ENCODE peak calls at places on chromosomes 11 and 22, in four cellular contexts. C, M, I and S are unnamed samples.

GRCh38 chr22:40046126-40046525 is 51.4 kb downstream of the FAM83F start:
- DNase-seq in C (no peak), I (no peak), M (no peak), S (no peak)

GRCh38 chr22:44247923-44248892 is 64.5 kb downstream of the SHISAL1 start:
- DNase-seq in C (peak), I (no peak), M (no peak), S (no peak)

GRCh38 chr11:20125927-20126326 is 34.3 kb downstream of the DBX1 start:
- DNase-seq in M (no peak), C (no peak), I (no peak), S (no peak)

GRCh38 chr11:20137637-20138036 is 22.6 kb downstream of the DBX1 start:
- DNase-seq in C (no peak), I (no peak), M (no peak), S (no peak)

GRCh38 chr11:133896642-133897330 is 51.5 kb upstream of the SPATA19 start:
- DNase-seq in M (no peak), I (no peak), C (peak), S (no peak)

GRCh38 chr11:8905528-8906165 is 5.3 kb upstream of the AKIP1 start:
- DNase-seq in M (no peak), C (no peak), I (no peak), S (no peak)

GRCh38 chr22:25282671-25283561 is 63.5 kb downstream of the CRYBB2 start:
- DNase-seq in M (no peak), I (no peak), C (peak), S (no peak)

GRCh38 chr11:12243511-12243910 is 133.1 kb downstream of the MICAL2 start:
- DNase-seq in M (no peak), I (no peak), C (no peak), S (no peak)

GRCh38 chr11:91011503-91011902 is 788.7 kb upstream of the CHORDC1 start:
- DNase-seq in M (no peak), C (no peak), I (no peak), S (no peak)

GRCh38 chr11:64244107-64244506 is 2.6 kb downstream of the PPP1R14B start:
- DNase-seq in I (no peak), C (no peak), M (no peak), S (no peak)

GRCh38 chr11:80194625-80195024 is 753.8 kb upstream of the TENM4 start:
- DNase-seq in I (no peak), M (no peak), C (no peak), S (no peak)

GRCh38 chr11:117908261-117908895 is 20.8 kb downstream of the TMPRSS13 start:
- DNase-seq in I (no peak), C (no peak), M (no peak), S (peak)

GRCh38 chr11:65355776-65356393 is 1.3 kb downstream of the TIGD3 start:
- DNase-seq in I (no peak), M (no peak), C (peak), S (no peak)

GRCh38 chr11:128697645-128698174 is 3.8 kb downstream of the FLI1 start:
- DNase-seq in C (no peak), M (no peak), I (no peak), S (no peak)

GRCh38 chr11:76361773-76362172 is 19.2 kb downstream of the THAP12 start:
- DNase-seq in I (no peak), C (no peak), M (no peak), S (no peak)

GRCh38 chr11:111937859-111938258 is 716 bp downstream of the DIXDC1 start:
- DNase-seq in I (no peak), M (no peak), C (no peak), S (no peak)

GRCh38 chr11:91921974-91922373 is 302.6 kb upstream of the FAT3 start:
- DNase-seq in I (no peak), M (no peak), C (no peak), S (no peak)

GRCh38 chr11:10477690-10478046 is 22.6 kb downstream of the AMPD3 start:
- DNase-seq in I (no peak), M (no peak), C (no peak), S (no peak)

GRCh38 chr11:121557348-121557747 is 104.6 kb upstream of the SORL1-AS1 start:
- DNase-seq in M (no peak), I (peak), C (no peak), S (no peak)

GRCh38 chr11:60994450-60995135 is 23.1 kb downstream of the CD6 start:
- DNase-seq in M (no peak), C (no peak), I (no peak), S (no peak)

GRCh38 chr11:846496-847098 is 3.9 kb downstream of the TSPAN4 start:
- DNase-seq in I (no peak), C (no peak), M (no peak), S (no peak)

GRCh38 chr22:19914201-19914943 is 27.2 kb upstream of the COMT start:
- DNase-seq in C (no peak), M (no peak), I (no peak), S (no peak)

GRCh38 chr11:116725434-116726221 is 47.2 kb downstream of the BUD13 start:
- DNase-seq in I (no peak), M (no peak), C (no peak), S (no peak)

GRCh38 chr22:23097412-23098229 is 27.3 kb downstream of the GNAZ start:
- DNase-seq in I (no peak), C (no peak), M (no peak), S (no peak)

GRCh38 chr11:113935858-113936257 is 31.3 kb downstream of the HTR3B start:
- DNase-seq in M (no peak), I (no peak), C (no peak), S (no peak)

GRCh38 chr11:102802341-102802740 is 4.4 kb upstream of the MMP1 start:
- DNase-seq in C (no peak), M (no peak), I (no peak), S (no peak)

GRCh38 chr11:44955019-44955738 is 4.5 kb upstream of the TP53I11 start:
- DNase-seq in I (no peak), C (no peak), M (no peak), S (peak)

GRCh38 chr11:110251837-110252236 is 44.6 kb downstream of the RDX start:
- DNase-seq in C (no peak), M (no peak), I (no peak), S (peak)

GRCh38 chr11:15507592-15507991 is 392.9 kb downstream of the INSC start:
- DNase-seq in M (no peak), I (no peak), C (no peak), S (no peak)

GRCh38 chr11:43691332-43691731 is 10.8 kb downstream of the HSD17B12 start:
- DNase-seq in I (no peak), M (no peak), C (no peak), S (no peak)

GRCh38 chr11:112564228-112564955 is 303.7 kb upstream of the PLET1 start:
- DNase-seq in C (no peak), I (no peak), M (peak), S (no peak)

GRCh38 chr22:17228725-17229126 is 9.5 kb upstream of the ADA2 start:
- DNase-seq in C (no peak), M (peak), I (no peak), S (no peak)

GRCh38 chr11:134414772-134415765 is 3.0 kb upstream of the B3GAT1 start:
- DNase-seq in M (no peak), I (no peak), C (no peak), S (no peak)

GRCh38 chr11:134364261-134364660 is 32.5 kb downstream of the GLB1L2 start:
- DNase-seq in M (no peak), C (no peak), I (no peak), S (no peak)

GRCh38 chr11:66936326-66936725 is 21.9 kb downstream of the PC start:
- DNase-seq in M (peak), C (no peak), I (no peak), S (no peak)

GRCh38 chr11:74282421-74282820 is 29.0 kb downstream of the P4HA3 start:
- DNase-seq in C (no peak), M (no peak), I (no peak), S (no peak)

GRCh38 chr11:41954034-41954433 is 494.6 kb upstream of the LRRC4C start:
- DNase-seq in I (no peak), M (no peak), C (no peak), S (no peak)

GRCh38 chr22:24875862-24876506 is 70.0 kb downstream of the SGSM1 start:
- DNase-seq in M (no peak), I (no peak), C (peak), S (peak)

GRCh38 chr22:46829140-46829891 is 66.9 kb downstream of the TBC1D22A start:
- DNase-seq in C (peak), I (no peak), M (no peak), S (no peak)

GRCh38 chr22:33438273-33438672 is 380.1 kb upstream of the SYN3 start:
- DNase-seq in I (no peak), M (no peak), C (no peak), S (peak)
- TF ChIP-seq CBX5 in I (no peak), M (no peak), C (no peak), S (no peak)

GRCh38 chr22:28151241-28151640 is 232.2 kb upstream of the PITPNB start:
- DNase-seq in I (no peak), M (peak), C (no peak), S (no peak)

GRCh38 chr22:28155808-28156207 is 236.8 kb upstream of the PITPNB start:
- DNase-seq in M (no peak), C (no peak), I (no peak), S (no peak)

GRCh38 chr22:28148816-28149465 is 229.9 kb upstream of the PITPNB start:
- DNase-seq in C (no peak), M (no peak), I (no peak), S (no peak)

DNA sequence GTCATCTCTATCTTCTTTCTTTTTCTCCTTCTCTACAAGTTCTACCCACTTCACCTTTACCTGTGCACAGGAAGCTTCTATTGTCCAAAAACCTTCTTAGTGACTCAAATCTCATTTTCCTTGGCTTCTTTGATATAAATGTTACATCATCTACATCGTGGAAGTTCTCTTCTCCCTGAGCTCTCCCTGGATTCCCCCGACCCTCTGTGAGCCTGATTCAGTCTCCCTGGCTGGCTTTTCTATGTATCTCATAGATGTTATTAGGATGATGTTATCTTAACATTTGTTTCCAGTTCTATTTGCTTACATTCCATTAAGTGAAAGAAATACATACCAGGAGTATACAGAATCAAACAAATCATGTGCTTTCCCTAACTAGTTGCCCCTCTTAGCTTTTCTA is 235.8 kb upstream of the PITPNB start:
- DNase-seq in I (no peak), M (no peak), C (no peak), S (no peak)
- TF ChIP-seq CBX5 in I (no peak), M (no peak), C (no peak), S (no peak)

GRCh38 chr11:123407124-123407995 is 22.7 kb upstream of the GRAMD1B start:
- DNase-seq in M (peak), I (no peak), C (peak), S (peak)
- TF ChIP-seq CBX5 in M (no peak), I (no peak), C (no peak), S (no peak)

DNA sequence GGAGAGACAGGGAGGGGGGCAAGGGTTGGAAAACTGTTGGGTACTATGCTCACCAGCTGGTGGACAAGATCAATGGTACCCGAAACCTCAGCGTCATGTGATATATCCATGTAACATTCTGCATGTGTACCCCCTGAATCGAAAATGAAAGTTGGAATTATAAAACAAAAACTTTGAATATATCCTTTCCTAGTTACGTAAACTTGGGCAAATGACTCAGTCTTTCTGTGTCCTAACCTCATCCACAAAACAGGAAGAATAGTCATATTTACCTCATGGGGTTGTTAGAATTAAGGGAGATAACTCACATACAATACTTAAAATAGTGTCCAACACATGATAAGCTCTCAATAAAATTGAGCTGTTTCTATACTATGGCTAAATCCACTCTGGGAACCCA is 620.1 kb upstream of the KIRREL3 start:
- DNase-seq in C (no peak), I (no peak), M (no peak), S (no peak)
- TF ChIP-seq CBX5 in C (no peak), I (no peak), M (no peak), S (no peak)

GRCh38 chr11:16612234-16612571 is 126.2 kb upstream of the C11orf58 start:
- DNase-seq in C (no peak), I (no peak), M (no peak), S (no peak)

GRCh38 chr11:16609769-16610168 is 128.7 kb upstream of the C11orf58 start:
- DNase-seq in I (no peak), C (no peak), M (no peak), S (no peak)

GRCh38 chr11:16610213-16610737 is 128.2 kb upstream of the C11orf58 start:
- DNase-seq in I (no peak), M (no peak), C (no peak), S (no peak)

GRCh38 chr11:16611395-16612233 is 126.8 kb upstream of the C11orf58 start:
- DNase-seq in I (no peak), C (no peak), M (no peak), S (no peak)

GRCh38 chr11:16610738-16611388 is 127.6 kb upstream of the C11orf58 start:
- DNase-seq in I (no peak), C (peak), M (no peak), S (no peak)
- TF ChIP-seq CBX5 in I (no peak), C (no peak), M (no peak), S (no peak)